ENCODE peak calls at places on chromosomes 6 and 20, in six cellular contexts. W, L, C, H, K and A are unnamed samples.
A peak's percentile ranks its signal among the peaks of the same experiment; 100 is the strongest.

GRCh38 chr20:440636-441035 is 21.7 kb downstream of the TBC1D20 start:
- DNase-seq in W (no peak), L (peak; percentile 26), C (no peak), H (no peak), K (no peak), A (no peak)

GRCh38 chr20:45781391-45781931 is 10.2 kb downstream of the WFDC3 start:
- DNase-seq in W (no peak), L (peak; percentile 90), C (no peak), H (no peak), K (no peak), A (no peak)

GRCh38 chr6:120869397-120869796 is 464.9 kb downstream of the TBC1D32 start:
- DNase-seq in W (no peak), L (peak; percentile 2), C (no peak), H (no peak), K (no peak), A (peak; percentile 43)

GRCh38 chr6:52417675-52418111 is 2.4 kb upstream of the EFHC1 start:
- DNase-seq in W (no peak), L (peak; percentile 88), C (no peak), H (no peak), K (no peak), A (no peak)

GRCh38 chr6:151431336-151431735 is 20.6 kb downstream of the RMND1 start:
- DNase-seq in W (no peak), L (no peak), C (no peak), H (no peak), K (no peak), A (no peak)

GRCh38 chr6:44559486-44560270 is 172.2 kb downstream of the CDC5L start:
- DNase-seq in W (no peak), L (no peak), C (no peak), H (no peak), K (no peak), A (no peak)

GRCh38 chr6:88730602-88731001 is 232.8 kb downstream of the RNGTT start:
- DNase-seq in W (no peak), L (peak; percentile 90), C (no peak), H (no peak), K (no peak), A (no peak)

GRCh38 chr6:100968934-100969333 is 87.8 kb upstream of the ASCC3 start:
- DNase-seq in W (no peak), L (no peak), C (no peak), H (no peak), K (no peak), A (no peak)

GRCh38 chr6:129183681-129184216 is 300.8 kb downstream of the LAMA2 start:
- DNase-seq in W (no peak), L (peak; percentile 64), C (no peak), H (no peak), K (no peak), A (no peak)

GRCh38 chr6:134519456-134519855 is 201.5 kb upstream of the SGK1 start:
- DNase-seq in W (no peak), L (peak; percentile 74), C (no peak), H (no peak), K (peak; percentile 26), A (no peak)

GRCh38 chr6:134267917-134268361 is 50.0 kb downstream of the SGK1 start:
- DNase-seq in W (no peak), L (peak; percentile 72), C (no peak), H (no peak), K (no peak), A (no peak)

GRCh38 chr6:30071081-30071818 is 4.3 kb downstream of the PPP1R11 start:
- DNase-seq in W (no peak), L (peak; percentile 48), C (peak; percentile 63), H (no peak), K (no peak), A (peak; percentile 52)

GRCh38 chr20:20664795-20665194 is 47.6 kb downstream of the RALGAPA2 start:
- DNase-seq in W (no peak), L (peak; percentile 55), C (no peak), H (no peak), K (no peak), A (no peak)

GRCh38 chr20:63648895-63649589 is 4.2 kb downstream of the STMN3 start:
- DNase-seq in W (no peak), L (no peak), C (no peak), H (no peak), K (no peak), A (no peak)

GRCh38 chr20:44805991-44806729 is 4.2 kb downstream of the RIMS4 start:
- DNase-seq in W (no peak), L (peak; percentile 12), C (peak; percentile 86), H (no peak), K (no peak), A (no peak)

GRCh38 chr6:47343631-47344421 is 34.1 kb upstream of the TNFRSF21 start:
- DNase-seq in W (no peak), L (no peak), C (no peak), H (no peak), K (no peak), A (no peak)

GRCh38 chr6:2516059-2516458 is 234.7 kb downstream of the MYLK4 start:
- DNase-seq in W (no peak), L (no peak), C (no peak), H (no peak), K (no peak), A (no peak)

GRCh38 chr6:97094376-97094775 is 169.8 kb downstream of the KLHL32 start:
- DNase-seq in W (no peak), L (no peak), C (no peak), H (no peak), K (no peak), A (no peak)

GRCh38 chr6:41097467-41098090 is 24.8 kb downstream of the NFYA start:
- DNase-seq in W (no peak), L (peak; percentile 69), C (no peak), H (no peak), K (no peak), A (no peak)

GRCh38 chr6:44704240-44705150 is 317.0 kb downstream of the CDC5L start:
- DNase-seq in W (no peak), L (no peak), C (no peak), H (no peak), K (no peak), A (no peak)

GRCh38 chr20:34016736-34017135 is 23.0 kb downstream of the RALY start:
- DNase-seq in W (no peak), L (no peak), C (no peak), H (peak; percentile 45), K (no peak), A (no peak)

GRCh38 chr20:61846741-61847419 is 218.8 kb downstream of the TAF4 start:
- DNase-seq in W (no peak), L (no peak), C (no peak), H (peak; percentile 22), K (no peak), A (no peak)

GRCh38 chr6:134065706-134066105 is 13.3 kb upstream of the SLC2A12 start:
- DNase-seq in W (no peak), L (peak; percentile 50), C (no peak), H (no peak), K (no peak), A (no peak)

GRCh38 chr20:49889943-49890650 is 25.2 kb downstream of the SPATA2 start:
- DNase-seq in W (no peak), L (no peak), C (no peak), H (no peak), K (no peak), A (no peak)

GRCh38 chr20:4898845-4899244 is 102.5 kb downstream of the SLC23A2 start:
- DNase-seq in W (no peak), L (no peak), C (no peak), H (no peak), K (no peak), A (no peak)

GRCh38 chr20:58645277-58645968 is 5.7 kb upstream of the STX16 start:
- DNase-seq in W (peak; percentile 76), L (peak; percentile 80), C (peak; percentile 19), H (no peak), K (no peak), A (no peak)

GRCh38 chr6:17863971-17864754 is 123.3 kb downstream of the KIF13A start:
- DNase-seq in W (no peak), L (peak; percentile 88), C (no peak), H (no peak), K (no peak), A (no peak)

GRCh38 chr6:70108230-70108629 is 194.7 kb downstream of the COL9A1 start:
- DNase-seq in W (no peak), L (peak; percentile 72), C (no peak), H (no peak), K (no peak), A (no peak)

GRCh38 chr6:3868544-3868943 is 19.4 kb downstream of the FAM50B start:
- DNase-seq in W (no peak), L (no peak), C (no peak), H (no peak), K (no peak), A (no peak)

GRCh38 chr6:13384966-13385365 is 56.6 kb upstream of the TBC1D7 start:
- DNase-seq in W (no peak), L (no peak), C (no peak), H (no peak), K (no peak), A (no peak)

GRCh38 chr20:19492937-19493336 is 265.1 kb upstream of the RIN2 start:
- DNase-seq in W (no peak), L (no peak), C (no peak), H (no peak), K (no peak), A (no peak)

GRCh38 chr6:63573140-63573898 is 1.0 kb downstream of the LOC128125822 start:
- DNase-seq in W (peak; percentile 95), L (peak; percentile 66), C (peak; percentile 93), H (peak; percentile 95), K (peak; percentile 58), A (peak; percentile 78)

GRCh38 chr6:88989215-88989614 is 25.8 kb upstream of the RNGTT start:
- DNase-seq in W (no peak), L (peak; percentile 46), C (no peak), H (no peak), K (no peak), A (no peak)

GRCh38 chr6:138382498-138383265 is 5.0 kb downstream of the SMIM28 start:
- DNase-seq in W (no peak), L (no peak), C (no peak), H (no peak), K (no peak), A (no peak)

GRCh38 chr6:43047998-43048397 is 5.7 kb downstream of the CUL7 start:
- DNase-seq in W (no peak), L (no peak), C (no peak), H (no peak), K (no peak), A (no peak)
- TF ChIP-seq CTCF in W (no peak), L (no peak), C (no peak), H (no peak), K (no peak), A (no peak)

DNA sequence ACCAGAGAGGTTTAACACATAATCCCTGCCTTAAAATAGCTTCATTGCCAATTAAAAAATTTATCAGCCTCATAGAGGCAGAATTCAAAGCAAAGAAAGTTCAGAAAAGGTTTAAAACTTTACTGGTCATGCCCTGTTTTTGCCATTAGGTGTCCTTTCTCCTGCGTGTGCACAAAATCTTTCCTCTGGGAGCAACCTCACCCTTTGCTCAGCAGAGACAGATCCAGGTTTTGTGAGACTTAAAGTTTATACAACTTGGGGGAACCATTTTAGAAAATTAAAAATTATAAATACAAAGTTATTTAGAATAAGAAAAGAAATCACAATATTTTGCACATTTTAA is 41.8 kb upstream of the SLC22A16 start:
- DNase-seq in W (no peak), L (peak; percentile 49), C (no peak), H (no peak), K (no peak), A (no peak)
- TF ChIP-seq CTCF in W (no peak), L (peak; percentile 59), C (peak; percentile 30), H (no peak), K (no peak), A (peak; percentile 62)

GRCh38 chr6:131167773-131168172 is 32.5 kb downstream of the AKAP7 start:
- DNase-seq in W (no peak), L (peak; percentile 23), C (no peak), H (no peak), K (no peak), A (no peak)
- TF ChIP-seq CTCF in W (no peak), L (no peak), C (no peak), H (no peak), K (no peak), A (no peak)

GRCh38 chr6:149026530-149026942 is 279.7 kb downstream of the UST start:
- DNase-seq in W (no peak), L (peak; percentile 96), C (no peak), H (no peak), K (no peak), A (no peak)
- TF ChIP-seq CTCF in W (peak; percentile 30), L (peak; percentile 72), C (peak; percentile 44), H (no peak), K (peak; percentile 8), A (no peak)